ENCODE peak calls at places on chromosomes 6 and 20, in six cellular contexts. K is K562, S is NB4, I is endothelial cell of umbilical vein, Z is HepG2, C is GM12878. Y is an unnamed sample.
A peak's percentile ranks its signal among the peaks of the same experiment; 100 is the strongest.

GRCh38 chr20:45354423-45355208 is 6.4 kb upstream of the SDC4 start:
- DNase-seq in S (no peak), K (no peak), C (no peak), Z (no peak), I (no peak), Y (no peak)

GRCh38 chr6:26554669-26555504 is 16.7 kb downstream of the HMGN4 start:
- DNase-seq in Z (peak; percentile 69), I (peak; percentile 69), K (peak; percentile 31), S (peak; percentile 81), C (no peak), Y (peak; percentile 74)

GRCh38 chr6:37524025-37524647 is 24.4 kb upstream of the CCDC167 start:
- DNase-seq in S (no peak), I (peak; percentile 85), K (no peak), Z (no peak), C (no peak), Y (no peak)

GRCh38 chr20:43983359-43983758 is 68.7 kb downstream of the TOX2 start:
- DNase-seq in I (no peak), S (peak; percentile 35), C (no peak), Z (no peak), K (peak; percentile 68), Y (no peak)

GRCh38 chr6:105824732-105825131 is 261.4 kb upstream of the PRDM1 start:
- DNase-seq in S (no peak), K (no peak), I (no peak), C (no peak), Z (no peak), Y (no peak)

GRCh38 chr20:63188641-63189321 is 27.1 kb downstream of the YTHDF1 start:
- DNase-seq in C (no peak), S (no peak), I (no peak), Z (no peak), K (no peak), Y (no peak)

GRCh38 chr20:50386641-50386960 is 123.6 kb upstream of the PTPN1 start:
- DNase-seq in Z (no peak), S (no peak), I (no peak), C (no peak), K (no peak), Y (no peak)

GRCh38 chr6:7172605-7173185 is 64.9 kb downstream of the RREB1 start:
- DNase-seq in K (no peak), Z (no peak), S (peak; percentile 64), C (no peak), I (peak; percentile 64), Y (no peak)

GRCh38 chr6:28980797-28981390 is 24.2 kb downstream of the ZNF311 start:
- DNase-seq in S (peak; percentile 94), I (peak; percentile 92), K (peak; percentile 84), C (peak; percentile 11), Z (peak; percentile 100), Y (peak; percentile 86)

GRCh38 chr20:23244207-23244915 is 106.2 kb upstream of the NXT1 start:
- DNase-seq in Z (no peak), K (no peak), S (no peak), C (no peak), I (no peak), Y (no peak)

GRCh38 chr20:35837577-35838195 is 65.9 kb downstream of the PHF20 start:
- DNase-seq in Z (no peak), C (no peak), S (no peak), I (no peak), K (no peak), Y (no peak)

GRCh38 chr20:10090588-10091166 is 55.9 kb downstream of the ANKEF1 start:
- DNase-seq in S (peak; percentile 51), C (no peak), Z (peak; percentile 63), I (peak; percentile 67), K (peak; percentile 12), Y (peak; percentile 76)

GRCh38 chr6:40550096-40550731 is 37.0 kb downstream of the LRFN2 start:
- DNase-seq in S (peak; percentile 64), K (peak; percentile 73), I (peak; percentile 46), C (no peak), Z (peak; percentile 54), Y (peak; percentile 5)

GRCh38 chr6:56891754-56892153 is 63.2 kb upstream of the BEND6 start:
- DNase-seq in K (no peak), Z (no peak), C (no peak), S (peak; percentile 26), I (no peak), Y (no peak)

GRCh38 chr20:50278684-50279531 is 88.3 kb downstream of the CEBPB start:
- DNase-seq in I (no peak), Z (peak; percentile 87), K (peak; percentile 76), S (no peak), C (no peak), Y (peak; percentile 54)

GRCh38 chr20:12276011-12276673 is 358.4 kb downstream of the BTBD3 start:
- DNase-seq in I (no peak), S (no peak), K (no peak), C (no peak), Z (no peak), Y (no peak)

GRCh38 chr6:11663519-11663918 is 115.1 kb downstream of the ADTRP start:
- DNase-seq in I (no peak), Z (no peak), C (no peak), K (no peak), S (no peak), Y (no peak)

GRCh38 chr6:156686429-156686939 is 90.7 kb upstream of the ARID1B start:
- DNase-seq in C (no peak), I (peak; percentile 81), Z (peak; percentile 70), S (peak; percentile 50), K (no peak), Y (peak; percentile 26)
- TF ChIP-seq MYC in C (no peak), I (no peak), Z (no peak), S (no peak), K (no peak), Y (no peak)

DNA sequence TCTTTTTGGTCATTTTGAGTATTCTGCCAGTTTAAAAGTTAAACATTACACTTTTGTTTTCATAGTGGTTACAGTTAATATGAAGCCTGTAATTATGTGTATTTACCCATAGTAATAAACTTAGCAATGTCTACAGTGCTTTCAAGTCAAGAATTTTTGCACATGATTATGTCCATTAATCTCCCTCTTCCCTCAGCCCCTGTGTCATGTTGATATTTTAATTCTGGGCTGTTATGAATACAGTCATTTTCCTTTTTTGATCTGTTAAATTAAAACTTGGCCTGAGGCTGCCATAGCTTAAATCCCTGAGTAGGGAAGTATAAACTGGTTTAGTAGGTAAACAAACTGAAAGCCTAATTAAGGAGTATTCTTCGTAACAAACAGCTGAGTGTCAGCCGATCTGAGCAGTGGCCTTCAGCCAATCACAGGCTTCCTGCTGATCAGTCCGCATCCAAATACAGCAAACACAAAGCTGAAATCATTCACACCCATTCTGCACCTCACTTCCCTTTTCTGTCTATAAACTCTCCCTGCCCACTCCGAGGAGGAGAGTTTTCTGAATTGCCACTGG is 9.5 kb upstream of the SFT2D1 start:
- DNase-seq in S (peak; percentile 85), I (no peak), Z (peak; percentile 21), C (peak; percentile 75), K (peak; percentile 56), Y (no peak)
- TF ChIP-seq MYC in S (peak; percentile 27), I (no peak), Z (no peak), C (no peak), K (no peak), Y (no peak)

GRCh38 chr20:19451591-19452295 is 239.3 kb downstream of the SLC24A3 start:
- DNase-seq in Z (no peak), K (no peak), C (no peak), S (no peak), I (no peak), Y (no peak)
- TF ChIP-seq MYC in Z (no peak), K (no peak), C (no peak), S (no peak), I (no peak), Y (no peak)

GRCh38 chr6:35181313-35181932 is 32.3 kb upstream of the SCUBE3 start:
- DNase-seq in C (no peak), S (no peak), K (no peak), I (no peak), Z (no peak), Y (no peak)
- TF ChIP-seq MYC in C (no peak), S (no peak), K (no peak), I (no peak), Z (no peak), Y (no peak)

DNA sequence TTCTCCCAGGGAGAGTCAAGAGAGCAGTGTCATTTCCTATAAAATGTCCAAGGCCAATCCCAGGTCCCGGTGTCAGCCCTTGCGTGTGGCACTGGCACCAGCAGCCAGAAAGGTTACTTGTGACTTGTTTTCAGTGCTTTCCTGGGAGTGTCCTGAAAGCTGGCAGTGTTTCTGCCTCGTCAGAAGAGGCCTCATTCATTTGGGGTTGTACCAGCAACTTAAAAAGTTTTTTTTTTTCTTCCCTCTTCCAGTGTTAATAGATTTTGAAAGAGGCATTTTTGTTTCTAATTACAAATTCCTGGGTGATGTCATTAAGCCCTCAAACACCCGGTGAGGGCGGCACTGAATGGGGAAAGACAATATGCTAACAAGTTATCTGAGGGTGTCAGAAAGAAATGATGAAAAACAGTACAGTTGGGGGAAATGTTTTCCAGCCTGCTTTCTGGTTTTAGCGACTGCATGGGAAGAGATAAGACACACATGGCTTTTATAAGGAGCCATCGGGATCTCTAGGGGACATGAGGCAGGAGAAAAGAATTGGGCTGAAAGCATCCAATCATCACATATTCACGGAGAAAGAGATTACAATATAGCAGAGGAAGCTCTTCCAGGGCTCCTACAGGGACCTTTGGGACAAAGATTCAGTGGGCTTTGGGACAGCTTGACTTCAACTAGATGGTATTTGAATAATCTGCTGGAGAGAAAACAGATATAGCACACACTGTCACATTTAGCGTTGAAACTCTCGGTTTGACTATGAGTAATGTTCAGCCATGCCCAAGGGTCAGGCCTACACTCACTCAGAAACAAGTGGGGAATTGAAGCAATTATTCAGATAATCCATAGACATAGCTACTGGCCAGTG is 153.0 kb downstream of the BCAS1 start:
- DNase-seq in S (peak; percentile 61), K (peak; percentile 53), I (peak; percentile 70), Z (no peak), C (peak; percentile 93), Y (no peak)
- TF ChIP-seq MYC in S (no peak), K (peak; percentile 84), I (no peak), Z (no peak), C (no peak), Y (no peak)

GRCh38 chr20:39775110-39775509 is 813.0 kb downstream of the DHX35 start:
- DNase-seq in K (no peak), S (no peak), Z (no peak), I (peak; percentile 62), C (no peak), Y (no peak)
- TF ChIP-seq MYC in K (no peak), S (no peak), Z (no peak), I (no peak), C (no peak), Y (no peak)

DNA sequence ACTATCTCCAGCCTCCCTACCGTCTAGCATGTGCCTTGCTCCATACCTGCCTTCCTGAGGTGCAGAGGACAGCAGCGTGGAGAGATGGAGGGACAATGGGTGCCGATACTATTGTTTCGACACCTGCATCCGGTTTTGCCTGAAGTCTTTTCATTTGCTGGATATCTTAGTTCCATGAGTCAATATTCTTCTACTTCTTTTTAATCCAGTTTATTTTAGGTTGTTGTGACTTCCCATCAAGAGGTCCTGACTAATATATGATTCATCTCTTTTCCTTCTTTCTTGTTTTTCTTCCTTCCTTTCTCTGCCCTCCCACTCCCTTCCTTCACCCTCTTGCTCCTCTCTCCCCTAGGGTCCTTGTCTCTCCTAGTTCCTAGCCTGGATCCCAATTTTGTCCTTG is 91.4 kb downstream of the CDH26 start:
- DNase-seq in I (no peak), C (no peak), K (no peak), S (no peak), Z (no peak), Y (no peak)
- TF ChIP-seq MYC in I (no peak), C (no peak), K (no peak), S (no peak), Z (no peak), Y (no peak)